ENCODE peak calls at places on chromosomes 3 and 15, in eight cellular contexts. Q, W, F, C, B, E, A and V are unnamed samples.

GRCh38 chr3:159169828-159170227 is 368.0 kb downstream of the MFSD1 start:
- DNase-seq in E (no peak), B (no peak), F (peak), A (peak), C (no peak), W (no peak), Q (no peak), V (no peak)

GRCh38 chr15:70906842-70907241 is 14.2 kb downstream of the LRRC49 start:
- DNase-seq in A (no peak), F (no peak), W (no peak), C (no peak), E (no peak), Q (no peak), B (no peak), V (no peak)

GRCh38 chr3:90069748-90070147 is 962.3 kb downstream of the EPHA3 start:
- DNase-seq in F (no peak), A (no peak), C (no peak), Q (no peak), E (no peak), B (no peak), W (no peak), V (no peak)

GRCh38 chr15:89016549-89017041 is 71.7 kb upstream of the ABHD2 start:
- DNase-seq in B (no peak), A (no peak), F (no peak), C (no peak), E (no peak), W (peak), Q (no peak), V (no peak)

GRCh38 chr15:25784876-25785642 is 78.1 kb downstream of the ATP10A start:
- DNase-seq in C (no peak), A (no peak), F (no peak), B (no peak), Q (no peak), E (no peak), W (no peak), V (no peak)

GRCh38 chr3:131549340-131549739 is 46.6 kb upstream of the MRPL3 start:
- DNase-seq in E (no peak), Q (no peak), C (no peak), B (peak), F (no peak), A (peak), W (no peak), V (no peak)

GRCh38 chr15:52241489-52241888 is 50.3 kb upstream of the GNB5 start:
- DNase-seq in A (no peak), C (no peak), F (no peak), Q (no peak), B (no peak), W (no peak), E (no peak), V (no peak)

GRCh38 chr15:92682772-92683510 is 27.4 kb upstream of the FAM174B start:
- DNase-seq in A (no peak), C (no peak), E (no peak), W (no peak), F (no peak), Q (no peak), B (no peak), V (no peak)

GRCh38 chr15:59993950-59994401 is 10.1 kb upstream of the FOXB1 start:
- DNase-seq in W (no peak), E (peak), A (no peak), C (no peak), F (no peak), B (peak), Q (no peak), V (no peak)

GRCh38 chr3:30440880-30441279 is 165.5 kb upstream of the TGFBR2 start:
- DNase-seq in E (peak), W (no peak), C (no peak), F (peak), B (no peak), Q (no peak), A (no peak), V (no peak)

GRCh38 chr3:141231101-141231922 is at the start of gene PXYLP1:
- DNase-seq in E (peak), F (peak), C (peak), Q (peak), W (peak), B (peak), A (peak), V (peak)

GRCh38 chr15:31574761-31575160 is 248.1 kb downstream of the KLF13 start:
- DNase-seq in C (no peak), W (no peak), F (no peak), Q (no peak), E (peak), B (no peak), A (no peak), V (no peak)

GRCh38 chr3:130850044-130850797 is 43.7 kb upstream of the ATP2C1 start:
- DNase-seq in W (no peak), C (no peak), A (peak), F (no peak), Q (no peak), E (no peak), B (peak), V (no peak)

GRCh38 chr3:78988324-78988723 is 779.5 kb downstream of the ROBO1 start:
- DNase-seq in E (no peak), A (no peak), B (no peak), Q (no peak), C (no peak), W (no peak), F (no peak), V (no peak)

GRCh38 chr3:149736180-149737100 is 15.8 kb downstream of the COMMD2 start:
- DNase-seq in E (no peak), F (no peak), A (peak), C (no peak), Q (no peak), W (no peak), B (no peak), V (no peak)

GRCh38 chr15:80787238-80787805 is 8.2 kb downstream of the CEMIP start:
- DNase-seq in B (no peak), Q (no peak), C (no peak), A (no peak), E (no peak), W (no peak), F (no peak), V (no peak)

GRCh38 chr15:40270246-40270995 is 12.4 kb downstream of the ANKRD63 start:
- DNase-seq in F (no peak), W (no peak), E (no peak), B (no peak), A (no peak), C (no peak), Q (no peak), V (no peak)

GRCh38 chr15:40914486-40914885 is 14.7 kb upstream of the DLL4 start:
- DNase-seq in C (no peak), B (no peak), Q (no peak), W (no peak), F (no peak), E (no peak), A (no peak), V (no peak)

GRCh38 chr15:50452927-50453326 is 28.7 kb downstream of the USP8 start:
- DNase-seq in W (no peak), A (no peak), Q (no peak), B (no peak), F (no peak), E (no peak), C (no peak), V (no peak)

GRCh38 chr15:90895571-90896117 is 7.5 kb upstream of the MAN2A2 start:
- DNase-seq in A (no peak), Q (no peak), W (no peak), C (no peak), E (no peak), B (no peak), F (no peak), V (no peak)

GRCh38 chr15:53128652-53129051 is 338.5 kb upstream of the ONECUT1 start:
- DNase-seq in F (no peak), E (no peak), B (no peak), C (no peak), W (no peak), Q (no peak), A (no peak), V (no peak)

GRCh38 chr15:74889882-74890768 is at the start of gene MPI:
- DNase-seq in Q (peak), E (peak), W (peak), C (peak), B (peak), F (peak), A (peak), V (peak)

GRCh38 chr3:155983834-155984474 is 113.5 kb downstream of the GMPS start:
- DNase-seq in C (no peak), W (no peak), B (no peak), A (no peak), F (no peak), Q (no peak), E (peak), V (no peak)
- TF ChIP-seq CTCF in C (no peak), W (peak), B (no peak), A (no peak), F (no peak), Q (no peak), E (no peak), V (no peak)

DNA sequence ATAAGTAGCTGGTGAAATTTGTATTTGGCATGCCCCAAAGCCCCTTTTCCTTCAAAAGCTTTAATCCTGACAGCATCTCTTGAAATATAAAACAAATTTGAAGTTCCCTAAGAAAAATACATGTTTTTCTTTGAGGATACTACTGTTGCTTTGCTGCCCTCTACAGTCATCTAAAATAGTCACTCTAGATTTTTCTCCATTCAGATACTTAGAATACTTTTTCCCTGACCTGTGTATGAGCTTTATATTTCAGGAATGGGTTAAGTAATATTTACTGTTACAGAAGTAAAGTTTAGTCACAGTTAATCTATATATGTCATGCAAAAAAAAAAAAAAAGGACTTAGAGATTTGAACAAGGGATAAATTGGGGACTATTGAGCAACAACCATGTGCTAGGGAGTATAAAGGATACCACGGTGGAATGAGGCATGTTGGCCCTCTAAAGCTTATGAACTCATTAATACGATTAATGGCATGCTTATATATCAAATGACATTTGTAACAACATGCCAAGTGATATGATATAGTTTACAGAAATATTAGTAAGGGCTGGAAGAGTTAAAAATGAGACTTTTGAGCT is 8.8 kb downstream of the NECTIN3 start:
- DNase-seq in E (peak), A (peak), F (no peak), C (no peak), W (no peak), B (no peak), Q (no peak), V (no peak)
- TF ChIP-seq CTCF in E (peak), A (peak), F (no peak), C (no peak), W (peak), B (peak), Q (no peak), V (no peak)

GRCh38 chr3:172716476-172716875 is 5.6 kb upstream of the NCEH1 start:
- DNase-seq in E (no peak), W (no peak), A (no peak), B (no peak), C (no peak), Q (peak), F (peak), V (no peak)

GRCh38 chr3:172713316-172713715 is 2.4 kb upstream of the NCEH1 start:
- DNase-seq in F (no peak), B (no peak), W (no peak), A (no peak), C (no peak), Q (no peak), E (no peak), V (no peak)

DNA sequence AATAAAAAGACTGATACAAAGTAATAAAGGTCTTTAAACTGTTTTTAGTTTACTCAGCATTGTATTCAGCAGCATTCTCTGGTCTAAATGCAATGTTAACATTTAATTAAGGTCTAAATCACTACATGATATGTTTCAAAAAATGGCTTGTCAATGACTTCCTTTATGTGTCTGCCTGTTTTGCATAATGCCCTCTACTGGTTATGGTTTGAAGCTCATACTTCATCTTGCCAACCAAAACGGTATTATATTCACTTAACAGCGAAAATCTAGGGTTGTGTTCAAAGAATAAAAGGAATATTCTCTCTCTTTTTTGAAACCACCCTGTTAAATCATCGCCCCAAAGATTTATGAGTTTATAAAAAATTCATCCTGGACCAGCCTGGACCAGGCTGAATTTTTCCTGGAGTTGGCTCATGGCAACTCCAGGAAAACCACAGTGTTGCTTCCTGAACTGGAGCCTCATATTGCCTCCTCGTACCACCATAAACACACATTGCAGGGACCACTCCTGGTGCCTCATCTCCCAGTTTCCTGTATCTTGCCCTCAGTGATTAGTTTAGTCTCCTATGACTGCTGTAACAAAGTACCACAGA is 6.7 kb upstream of the NCEH1 start:
- DNase-seq in W (no peak), C (no peak), E (no peak), A (peak), B (no peak), Q (no peak), F (no peak), V (no peak)
- TF ChIP-seq CTCF in W (peak), C (no peak), E (peak), A (peak), B (no peak), Q (no peak), F (no peak), V (no peak)

DNA sequence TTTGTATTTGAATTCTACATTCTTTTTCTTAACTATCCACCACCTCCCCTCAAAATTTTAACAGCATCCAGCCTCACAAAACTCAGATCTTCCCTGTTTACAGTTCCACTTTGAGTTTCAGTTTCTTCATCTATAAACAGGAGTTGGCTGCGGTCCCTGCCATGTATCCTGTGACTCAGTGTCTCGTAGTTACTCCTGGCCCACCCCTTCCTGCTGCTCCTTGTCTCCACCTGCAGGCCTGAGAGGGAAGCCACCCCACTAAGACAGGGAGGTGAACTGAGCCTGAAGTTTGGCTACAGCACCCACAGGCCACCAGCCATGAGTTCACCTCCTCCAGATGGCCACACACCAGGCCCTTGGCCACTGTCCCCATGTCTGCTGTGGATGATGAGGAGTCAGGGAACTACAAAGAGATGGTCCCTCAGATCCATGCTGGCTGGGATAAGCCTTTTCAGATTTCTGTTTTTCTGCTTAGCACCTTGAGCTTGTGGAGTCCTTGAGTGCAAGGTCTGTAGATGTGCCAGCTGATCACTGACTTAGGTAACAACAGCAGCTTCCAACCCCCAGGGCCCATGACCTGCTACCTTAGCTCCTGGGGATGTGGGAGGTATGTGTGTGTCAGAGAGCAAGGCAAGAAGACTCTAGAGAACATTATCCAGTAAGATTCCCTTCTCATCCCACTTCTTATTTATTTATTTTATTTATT is 37.5 kb downstream of the CD86 start:
- DNase-seq in C (no peak), Q (no peak), W (no peak), B (peak), F (peak), A (peak), E (no peak), V (no peak)
- TF ChIP-seq CTCF in C (no peak), Q (no peak), W (peak), B (peak), F (no peak), A (peak), E (peak), V (no peak)

DNA sequence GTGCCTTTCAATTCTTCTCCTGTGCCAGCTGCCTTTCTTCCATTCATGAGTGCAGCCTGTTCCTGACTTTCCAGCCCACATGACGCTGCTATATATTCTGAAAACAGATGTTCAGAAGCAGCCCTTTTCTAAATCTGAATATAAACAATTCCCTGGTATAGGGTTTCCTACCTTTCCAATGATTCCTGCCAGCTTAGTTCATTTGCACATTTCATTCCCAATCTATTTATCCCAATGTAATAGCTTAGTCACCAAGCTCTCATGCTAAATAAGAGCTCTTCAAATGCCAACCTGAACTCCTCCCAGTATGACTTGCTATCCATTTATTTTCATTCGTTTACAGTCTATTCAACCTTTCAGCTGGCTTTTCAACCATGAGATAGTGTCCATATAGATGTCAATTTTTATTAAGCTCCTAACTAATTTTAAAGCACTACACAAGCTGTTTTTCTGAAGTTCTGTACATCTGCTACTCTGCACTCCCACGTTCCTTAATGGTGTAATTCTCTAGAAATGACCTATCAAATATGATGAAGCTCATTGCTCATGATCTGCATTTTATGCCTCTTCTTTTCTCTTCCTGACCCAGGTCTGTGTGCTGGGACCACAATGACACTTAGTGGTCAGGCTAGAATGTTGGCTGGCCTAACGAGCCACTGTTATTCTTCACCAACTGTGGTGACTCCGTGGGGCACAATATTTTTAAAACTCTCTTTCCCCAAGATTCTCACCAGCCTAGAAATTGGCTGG is 605.0 kb upstream of the TBL1XR1 start:
- DNase-seq in A (no peak), B (no peak), C (no peak), F (no peak), W (no peak), E (no peak), Q (no peak), V (no peak)
- TF ChIP-seq CTCF in A (no peak), B (no peak), C (no peak), F (no peak), W (no peak), E (no peak), Q (no peak), V (no peak)

GRCh38 chr3:138348107-138348949 is at the start of gene MRAS:
- DNase-seq in Q (peak), B (peak), W (no peak), E (peak), A (peak), C (peak), F (peak), V (no peak)
- TF ChIP-seq CTCF in Q (no peak), B (peak), W (peak), E (peak), A (peak), C (no peak), F (no peak), V (no peak)

GRCh38 chr3:193378706-193379105 is at the start of gene ATP13A5:
- DNase-seq in Q (no peak), B (no peak), W (no peak), E (no peak), C (no peak), A (no peak), F (no peak), V (no peak)
- TF ChIP-seq CTCF in Q (no peak), B (no peak), W (no peak), E (no peak), C (no peak), A (no peak), F (no peak), V (no peak)

GRCh38 chr3:156644958-156645357 is 29.4 kb upstream of the TIPARP start:
- DNase-seq in F (no peak), B (no peak), W (no peak), C (no peak), E (no peak), A (no peak), Q (no peak), V (no peak)
- TF ChIP-seq CTCF in F (no peak), B (no peak), W (no peak), C (no peak), E (no peak), A (no peak), Q (no peak), V (no peak)